ENCODE peak calls at places on chromosomes 1 and 21, in five cellular contexts. C is HepG2, V is K562, S is H1, U is GM12878. I is an unnamed sample.

GRCh38 chr1:24642481-24643361 is at the start of gene SRRM1:
- DNase-seq in U (peak), C (peak), S (peak), V (peak), I (peak)

GRCh38 chr1:59367269-59368006 is 70.5 kb downstream of the FGGY start:
- DNase-seq in V (no peak), U (no peak), S (no peak), C (no peak), I (no peak)

GRCh38 chr1:228860911-228861829 is 125.9 kb downstream of the RHOU start:
- DNase-seq in U (peak), V (no peak), C (peak), S (no peak), I (no peak)

GRCh38 chr1:11721301-11721700 is 14.6 kb upstream of the AGTRAP start:
- DNase-seq in S (no peak), U (no peak), C (no peak), V (no peak), I (no peak)

GRCh38 chr21:20388400-20388799 is 609.8 kb upstream of the NCAM2 start:
- DNase-seq in V (peak), C (no peak), S (no peak), U (no peak), I (peak)

GRCh38 chr1:31689821-31690220 is 14.0 kb downstream of the COL16A1 start:
- DNase-seq in S (no peak), V (no peak), C (no peak), U (no peak), I (no peak)

GRCh38 chr1:60904079-60904852 is 178.1 kb upstream of the NFIA start:
- DNase-seq in C (no peak), S (no peak), U (no peak), V (no peak), I (no peak)

GRCh38 chr1:171911506-171911905 is 70.2 kb downstream of the DNM3 start:
- DNase-seq in V (peak), U (no peak), C (no peak), S (no peak), I (no peak)

GRCh38 chr1:153623091-153623490 is 4.2 kb downstream of the S100A13 start:
- DNase-seq in V (no peak), S (no peak), C (no peak), U (no peak), I (no peak)

GRCh38 chr1:31837441-31838158 is 21.8 kb upstream of the SPOCD1 start:
- DNase-seq in S (no peak), V (no peak), U (no peak), C (no peak), I (no peak)

GRCh38 chr1:194171596-194171995 is 985.2 kb upstream of the B3GALT2 start:
- DNase-seq in S (no peak), C (no peak), U (no peak), V (no peak), I (no peak)

GRCh38 chr21:41971891-41972290 is 18.1 kb upstream of the C2CD2 start:
- DNase-seq in C (no peak), V (no peak), S (no peak), U (no peak), I (no peak)

GRCh38 chr1:169511339-169512028 is 25.7 kb upstream of the SLC19A2 start:
- DNase-seq in U (no peak), V (no peak), C (no peak), S (no peak), I (no peak)

GRCh38 chr1:176692988-176693696 is 230.2 kb downstream of the PAPPA2 start:
- DNase-seq in C (no peak), V (no peak), S (no peak), U (no peak), I (no peak)

GRCh38 chr1:176696689-176697088 is 233.7 kb downstream of the PAPPA2 start:
- DNase-seq in V (no peak), U (no peak), S (no peak), C (no peak), I (no peak)

GRCh38 chr1:176693697-176694329 is 230.8 kb downstream of the PAPPA2 start:
- DNase-seq in U (no peak), S (no peak), C (no peak), V (no peak), I (no peak)

GRCh38 chr1:176694713-176695112 is 231.7 kb downstream of the PAPPA2 start:
- DNase-seq in C (no peak), V (no peak), U (no peak), S (no peak), I (peak)

DNA sequence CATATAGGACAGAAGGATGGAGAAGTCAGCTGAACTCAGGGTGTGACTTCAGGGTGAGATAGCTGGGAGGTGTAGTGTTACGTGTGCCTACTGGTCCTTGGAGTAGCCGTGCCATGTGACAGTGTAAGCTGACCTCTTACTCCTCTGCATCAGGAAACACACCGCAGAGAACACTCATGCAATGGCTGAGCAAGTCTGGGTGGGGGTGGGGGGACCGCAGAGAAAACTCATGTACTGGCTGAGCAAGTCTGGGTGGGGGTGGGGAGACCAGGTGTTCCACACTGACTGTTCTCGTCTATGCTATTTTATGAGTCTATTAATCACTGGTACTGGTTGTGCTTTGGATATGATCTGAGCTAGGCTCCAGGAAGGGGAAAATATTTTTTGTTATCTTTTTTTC is 233.1 kb downstream of the PAPPA2 start:
- DNase-seq in C (no peak), U (no peak), S (no peak), V (peak), I (peak)
- TF ChIP-seq MAX in C (no peak), U (no peak), S (peak), V (no peak), I (no peak)

DNA sequence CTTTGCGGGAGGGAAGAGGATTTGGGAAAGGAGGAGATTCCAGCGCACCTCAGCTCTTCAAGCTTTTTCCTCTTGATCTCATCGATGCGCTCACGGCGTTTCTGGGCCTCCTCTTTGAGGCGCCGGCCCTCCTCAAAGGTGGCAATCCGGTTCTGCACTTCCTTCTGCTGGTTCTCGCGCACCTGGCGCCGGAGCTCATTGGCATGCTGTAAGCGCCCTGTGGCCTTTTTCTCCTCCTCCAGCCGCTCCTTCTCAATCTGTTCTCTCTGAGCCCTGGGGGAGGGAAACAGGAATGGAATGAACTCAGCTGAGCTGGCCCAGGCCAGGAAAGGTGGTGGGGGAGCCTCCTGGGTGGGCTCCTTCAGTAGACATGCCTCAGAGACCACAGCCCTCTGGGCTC is 10.4 kb upstream of the VSIG8 start:
- DNase-seq in S (no peak), U (no peak), C (no peak), V (no peak), I (no peak)
- TF ChIP-seq CREB1 in S (no peak), U (no peak), C (no peak), V (no peak), I (no peak)

DNA sequence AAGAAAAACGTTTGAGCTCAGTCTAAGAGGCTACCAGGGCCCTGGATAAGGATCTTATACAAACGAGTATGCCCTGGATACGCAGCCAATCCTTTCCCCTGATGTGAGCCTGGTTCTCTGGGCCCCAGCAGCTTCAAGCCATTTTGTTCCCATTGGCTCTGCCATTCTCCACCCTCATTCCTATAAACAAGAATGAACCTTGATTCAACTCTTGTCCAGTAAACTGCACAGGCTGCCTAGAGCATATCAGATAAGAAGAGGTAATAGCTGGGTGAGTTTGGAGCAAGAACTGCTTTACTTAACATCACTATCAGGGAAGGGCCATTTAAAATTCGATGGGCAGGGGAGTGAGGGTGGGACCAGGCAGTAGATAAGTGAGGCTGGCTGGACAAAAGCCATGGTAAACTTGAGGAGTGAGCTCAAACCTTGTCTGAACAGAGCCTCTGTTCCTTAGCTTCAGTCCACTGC is 11.3 kb downstream of the BTG2 start:
- DNase-seq in U (no peak), V (peak), C (no peak), S (no peak), I (no peak)
- TF ChIP-seq MAX in U (no peak), V (no peak), C (no peak), S (no peak), I (no peak)

DNA sequence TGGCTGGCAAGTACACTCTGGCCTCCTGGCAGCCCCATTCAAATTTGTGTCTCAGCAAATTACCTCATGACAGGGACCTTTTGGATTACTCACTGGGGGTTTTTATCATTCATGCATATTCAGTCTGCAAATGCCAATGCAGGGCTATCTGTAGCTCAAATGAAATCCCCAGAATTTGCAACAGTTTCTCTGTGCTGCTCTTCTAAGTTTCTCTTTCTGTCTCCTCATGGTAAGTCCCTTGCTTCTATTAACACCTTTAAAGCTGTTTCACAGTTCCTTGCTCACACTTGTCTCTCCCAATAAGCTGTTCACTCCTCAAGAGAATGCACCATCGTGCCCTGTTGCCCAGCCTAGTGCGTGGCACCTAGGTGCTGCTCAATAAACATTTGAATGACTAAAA is 3.3 kb upstream of the FAM78B start:
- DNase-seq in U (peak), S (no peak), C (no peak), V (no peak), I (no peak)
- TF ChIP-seq CREB1 in U (peak), S (no peak), C (no peak), V (no peak), I (no peak)

GRCh38 chr1:201732351-201732750 is 96.6 kb upstream of the IPO9 start:
- DNase-seq in C (no peak), U (no peak), S (no peak), V (no peak), I (no peak)

GRCh38 chr1:201730611-201731010 is 98.3 kb upstream of the IPO9 start:
- DNase-seq in U (no peak), V (no peak), S (no peak), C (no peak), I (no peak)

GRCh38 chr1:201731592-201731991 is 97.4 kb upstream of the IPO9 start:
- DNase-seq in V (no peak), S (no peak), C (no peak), U (no peak), I (no peak)

GRCh38 chr1:201728731-201729130 is 100.2 kb upstream of the IPO9 start:
- DNase-seq in C (no peak), S (no peak), U (no peak), V (no peak), I (no peak)

GRCh38 chr1:201731142-201731541 is 97.8 kb upstream of the IPO9 start:
- DNase-seq in U (no peak), V (no peak), S (no peak), C (no peak), I (no peak)
- TF ChIP-seq MAX in U (no peak), V (no peak), S (no peak), C (no peak), I (no peak)

GRCh38 chr21:16020878-16021277 is 291.1 kb downstream of the USP25 start:
- DNase-seq in V (no peak), C (no peak), S (no peak), U (no peak), I (no peak)
- TF ChIP-seq CREB1 in V (no peak), C (no peak), S (no peak), U (no peak), I (no peak)

GRCh38 chr1:53180951-53181350 is 15.7 kb upstream of the CPT2 start:
- DNase-seq in C (no peak), S (no peak), V (no peak), U (no peak), I (no peak)

GRCh38 chr1:53182111-53182593 is 14.5 kb upstream of the CPT2 start:
- DNase-seq in V (peak), C (peak), S (peak), U (peak), I (peak)

GRCh38 chr1:53183277-53183990 is 13.2 kb upstream of the CPT2 start:
- DNase-seq in U (no peak), C (peak), V (peak), S (no peak), I (no peak)

GRCh38 chr1:53182688-53183276 is 13.8 kb upstream of the CPT2 start:
- DNase-seq in V (no peak), C (no peak), S (no peak), U (no peak), I (no peak)

GRCh38 chr1:53180226-53180625 is 16.4 kb upstream of the CPT2 start:
- DNase-seq in S (no peak), V (no peak), C (no peak), U (no peak), I (no peak)
- TF ChIP-seq MAX in S (no peak), V (no peak), C (no peak), U (no peak), I (no peak)

GRCh38 chr1:57307382-57307781 is 116.5 kb downstream of the DAB1 start:
- DNase-seq in V (peak), S (no peak), U (peak), C (no peak), I (peak)
- TF ChIP-seq CREB1 in V (no peak), S (no peak), U (no peak), C (no peak), I (no peak)

GRCh38 chr1:23558140-23558871 is 995 bp downstream of the ID3 start:
- DNase-seq in C (peak), S (no peak), U (no peak), V (peak), I (peak)
- TF ChIP-seq MAX in C (no peak), S (peak), U (no peak), V (peak), I (no peak)

I was measured in WTC11.